ENCODE peak calls at places on chromosome 6, in five cellular contexts. One of them, this sample, is unnamed.
A peak's percentile ranks its signal among the peaks of the same experiment; 100 is the strongest.

GRCh38 chr6:139271056-139271455 is 20.7 kb downstream of the TXLNB start:
- DNase-seq in endothelial cell of umbilical vein: no peak
- DNase-seq in trophoblast cell: peak; percentile 2
- DNase-seq in fibroblast of lung: peak; percentile 68
- DNase-seq in GM23338: no peak
- DNase-seq in this sample: no peak

GRCh38 chr6:163951990-163952389 is 537.5 kb downstream of the QKI start:
- DNase-seq in trophoblast cell: peak; percentile 76
- DNase-seq in GM23338: no peak
- DNase-seq in endothelial cell of umbilical vein: no peak
- DNase-seq in fibroblast of lung: no peak
- DNase-seq in this sample: no peak

GRCh38 chr6:141878686-141879085 is 254.0 kb upstream of the GJE1 start:
- DNase-seq in endothelial cell of umbilical vein: no peak
- DNase-seq in fibroblast of lung: no peak
- DNase-seq in GM23338: no peak
- DNase-seq in trophoblast cell: no peak
- DNase-seq in this sample: no peak

GRCh38 chr6:125041740-125042459 is 79.7 kb downstream of the RNF217 start:
- DNase-seq in trophoblast cell: no peak
- DNase-seq in GM23338: no peak
- DNase-seq in fibroblast of lung: peak; percentile 31
- DNase-seq in endothelial cell of umbilical vein: peak; percentile 36
- DNase-seq in this sample: peak; percentile 53

GRCh38 chr6:18595774-18596528 is 208.8 kb downstream of the RNF144B start:
- DNase-seq in fibroblast of lung: peak; percentile 76
- DNase-seq in GM23338: peak; percentile 93
- DNase-seq in trophoblast cell: peak; percentile 34
- DNase-seq in endothelial cell of umbilical vein: peak; percentile 69
- DNase-seq in this sample: peak; percentile 11

GRCh38 chr6:158460602-158461092 is 99.2 kb upstream of the TMEM181 start:
- DNase-seq in trophoblast cell: no peak
- DNase-seq in GM23338: no peak
- DNase-seq in endothelial cell of umbilical vein: peak; percentile 91
- DNase-seq in fibroblast of lung: peak; percentile 74
- DNase-seq in this sample: no peak

GRCh38 chr6:16184129-16184528 is 54.3 kb upstream of the GMPR start:
- DNase-seq in endothelial cell of umbilical vein: peak; percentile 47
- DNase-seq in GM23338: peak; percentile 43
- DNase-seq in fibroblast of lung: peak; percentile 9
- DNase-seq in trophoblast cell: peak; percentile 41
- DNase-seq in this sample: no peak

GRCh38 chr6:19731286-19731685 is 105.9 kb upstream of the ID4 start:
- DNase-seq in GM23338: no peak
- DNase-seq in endothelial cell of umbilical vein: no peak
- DNase-seq in trophoblast cell: peak; percentile 88
- DNase-seq in fibroblast of lung: peak; percentile 80
- DNase-seq in this sample: no peak

GRCh38 chr6:154621611-154622010 is 111.1 kb upstream of the CNKSR3 start:
- DNase-seq in trophoblast cell: no peak
- DNase-seq in GM23338: no peak
- DNase-seq in endothelial cell of umbilical vein: no peak
- DNase-seq in fibroblast of lung: no peak
- DNase-seq in this sample: no peak

GRCh38 chr6:119330520-119330919 is 19.0 kb downstream of the MAN1A1 start:
- DNase-seq in fibroblast of lung: no peak
- DNase-seq in trophoblast cell: no peak
- DNase-seq in endothelial cell of umbilical vein: no peak
- DNase-seq in GM23338: no peak
- DNase-seq in this sample: no peak

GRCh38 chr6:37432590-37432915 is 468 bp upstream of the CMTR1 start:
- DNase-seq in fibroblast of lung: no peak
- DNase-seq in GM23338: no peak
- DNase-seq in trophoblast cell: no peak
- DNase-seq in endothelial cell of umbilical vein: no peak
- DNase-seq in this sample: no peak

GRCh38 chr6:17291778-17292177 is 10.6 kb downstream of the RBM24 start:
- DNase-seq in fibroblast of lung: peak; percentile 53
- DNase-seq in trophoblast cell: peak; percentile 94
- DNase-seq in endothelial cell of umbilical vein: no peak
- DNase-seq in GM23338: no peak
- DNase-seq in this sample: no peak

GRCh38 chr6:136784910-136785746 is 7.1 kb downstream of the MAP3K5 start:
- DNase-seq in GM23338: no peak
- DNase-seq in endothelial cell of umbilical vein: peak; percentile 58
- DNase-seq in fibroblast of lung: peak; percentile 31
- DNase-seq in trophoblast cell: no peak
- DNase-seq in this sample: no peak

GRCh38 chr6:136784271-136784664 is 8.0 kb downstream of the MAP3K5 start:
- DNase-seq in trophoblast cell: no peak
- DNase-seq in endothelial cell of umbilical vein: no peak
- DNase-seq in GM23338: no peak
- DNase-seq in fibroblast of lung: no peak
- DNase-seq in this sample: no peak

GRCh38 chr6:136783021-136783420 is 9.3 kb downstream of the MAP3K5 start:
- DNase-seq in GM23338: no peak
- DNase-seq in trophoblast cell: no peak
- DNase-seq in fibroblast of lung: no peak
- DNase-seq in endothelial cell of umbilical vein: no peak
- DNase-seq in this sample: no peak

GRCh38 chr6:136782021-136782770 is 10.1 kb downstream of the MAP3K5 start:
- DNase-seq in trophoblast cell: no peak
- DNase-seq in endothelial cell of umbilical vein: peak; percentile 76
- DNase-seq in fibroblast of lung: peak; percentile 57
- DNase-seq in GM23338: no peak
- DNase-seq in this sample: no peak

GRCh38 chr6:136783495-136784270 is 8.6 kb downstream of the MAP3K5 start:
- DNase-seq in fibroblast of lung: no peak
- DNase-seq in trophoblast cell: no peak
- DNase-seq in endothelial cell of umbilical vein: no peak
- DNase-seq in GM23338: no peak
- DNase-seq in this sample: no peak
- H3K79me2 ChIP-seq in fibroblast of lung: peaks cover 66% of the 10 kb centered on the region
- H3K79me2 ChIP-seq in trophoblast cell: no peaks in the 10 kb centered on the region
- H3K79me2 ChIP-seq in endothelial cell of umbilical vein: peaks cover 27% of the 10 kb centered on the region
- H3K79me2 ChIP-seq in GM23338: no peaks in the 10 kb centered on the region
- H3K79me2 ChIP-seq in this sample: peaks cover 20% of the 10 kb centered on the region

GRCh38 chr6:42969431-42969830 is 8.9 kb downstream of the GNMT start:
- DNase-seq in fibroblast of lung: no peak
- DNase-seq in trophoblast cell: no peak
- DNase-seq in endothelial cell of umbilical vein: no peak
- DNase-seq in GM23338: no peak
- DNase-seq in this sample: no peak
- H2AFZ ChIP-seq in fibroblast of lung: no peak overlapping the region
- H2AFZ ChIP-seq in trophoblast cell: no peak overlapping the region
- H2AFZ ChIP-seq in endothelial cell of umbilical vein: no peak overlapping the region
- H2AFZ ChIP-seq in GM23338: no peak overlapping the region
- H2AFZ ChIP-seq in this sample: no peak overlapping the region

DNA sequence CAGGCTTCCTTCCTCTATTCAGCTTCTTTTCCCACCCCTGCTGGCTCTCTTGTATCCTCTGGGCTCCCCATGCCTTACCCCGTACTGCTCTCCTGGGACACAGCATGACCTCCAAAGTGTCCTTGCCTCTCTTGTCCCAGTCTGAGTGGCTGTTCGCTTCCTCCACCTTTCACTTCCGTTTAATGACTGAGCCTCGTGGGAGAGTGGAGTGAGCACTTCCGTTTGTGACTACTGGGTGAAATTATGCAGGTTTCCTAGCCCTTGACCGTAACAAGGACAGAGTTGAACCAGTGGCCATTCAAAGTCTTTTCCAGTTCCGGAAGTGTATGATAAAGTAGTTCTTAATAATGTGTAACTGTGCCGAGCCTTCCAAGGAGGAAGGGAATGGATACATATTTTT is 109.2 kb downstream of the ARID1B start:
- DNase-seq in trophoblast cell: no peak
- DNase-seq in endothelial cell of umbilical vein: peak; percentile 45
- DNase-seq in fibroblast of lung: no peak
- DNase-seq in GM23338: no peak
- DNase-seq in this sample: no peak
- H3K27ac ChIP-seq in trophoblast cell: no peak overlapping the region
- H3K27ac ChIP-seq in endothelial cell of umbilical vein: peak overlapping the region; percentile 7
- H3K27ac ChIP-seq in fibroblast of lung: no peak overlapping the region
- H3K27ac ChIP-seq in GM23338: no peak overlapping the region
- H3K27ac ChIP-seq in this sample: no peak overlapping the region

DNA sequence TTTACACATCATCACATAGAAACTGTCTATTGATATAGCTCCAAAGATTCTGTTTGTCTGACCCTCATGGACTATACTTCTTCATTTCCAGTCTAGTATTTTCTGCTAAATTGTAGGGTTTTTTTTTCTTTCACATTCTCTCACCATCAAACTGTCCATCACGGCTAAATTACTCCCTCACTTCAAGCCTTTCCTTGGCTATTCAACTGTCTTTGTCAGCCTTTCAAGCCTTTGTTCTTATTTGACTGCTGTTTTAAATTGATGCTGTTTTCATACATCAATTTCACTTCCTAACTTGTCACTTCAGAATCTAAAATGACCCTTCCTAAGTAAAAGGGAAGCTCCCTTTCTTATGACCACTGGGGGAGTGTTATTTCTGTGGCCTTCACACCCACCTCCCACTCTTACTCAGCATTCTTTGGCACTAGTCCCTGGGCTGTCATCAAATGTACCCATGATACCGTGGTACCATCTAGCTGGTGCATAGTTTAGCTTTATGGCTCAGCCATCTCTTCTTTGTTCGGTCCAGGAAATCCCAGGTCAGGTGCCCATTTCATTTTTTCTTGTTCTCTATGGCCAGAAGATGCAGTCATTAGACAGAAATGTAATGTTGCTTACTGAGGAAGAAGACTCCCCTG is 8.6 kb downstream of the GJA1 start:
- DNase-seq in endothelial cell of umbilical vein: peak; percentile 70
- DNase-seq in fibroblast of lung: no peak
- DNase-seq in trophoblast cell: no peak
- DNase-seq in GM23338: no peak
- DNase-seq in this sample: no peak
- H3K79me2 ChIP-seq in endothelial cell of umbilical vein: peaks cover 99% of the 10 kb centered on the region
- H3K79me2 ChIP-seq in fibroblast of lung: peaks cover 58% of the 10 kb centered on the region
- H3K79me2 ChIP-seq in trophoblast cell: peaks cover 6% of the 10 kb centered on the region
- H3K79me2 ChIP-seq in GM23338: peaks cover 100% of the 10 kb centered on the region
- H3K79me2 ChIP-seq in this sample: peaks cover 75% of the 10 kb centered on the region

GRCh38 chr6:148343028-148343374 is 363 bp downstream of the SASH1 start:
- DNase-seq in endothelial cell of umbilical vein: no peak
- DNase-seq in fibroblast of lung: no peak
- DNase-seq in GM23338: peak; percentile 57
- DNase-seq in trophoblast cell: no peak
- DNase-seq in this sample: no peak
- H2AFZ ChIP-seq in endothelial cell of umbilical vein: no peak overlapping the region
- H2AFZ ChIP-seq in fibroblast of lung: peak overlapping the region; percentile 46
- H2AFZ ChIP-seq in GM23338: no peak overlapping the region
- H2AFZ ChIP-seq in trophoblast cell: peak overlapping the region; percentile 79
- H2AFZ ChIP-seq in this sample: peak overlapping the region; percentile 74

DNA sequence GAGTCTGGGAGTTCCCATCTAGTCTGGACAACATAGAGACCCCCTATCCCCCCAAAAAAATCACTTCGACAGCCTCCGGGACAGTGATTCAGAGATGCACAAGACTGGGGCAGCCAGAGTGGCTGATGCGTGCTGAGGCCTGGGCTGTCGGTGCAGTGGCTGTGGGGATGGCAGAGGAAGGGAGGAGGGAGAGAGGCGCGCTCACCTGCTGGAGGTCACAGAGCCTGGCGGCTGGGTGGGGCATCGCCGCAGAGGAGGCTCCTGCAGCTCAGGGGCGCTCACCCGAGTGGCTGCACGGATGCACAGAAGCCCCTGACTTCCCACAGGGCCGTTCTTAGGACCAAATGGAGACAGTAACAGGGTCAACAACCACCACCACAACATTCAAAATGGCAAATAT is 182.8 kb downstream of the SMOC2 start:
- DNase-seq in fibroblast of lung: no peak
- DNase-seq in trophoblast cell: no peak
- DNase-seq in GM23338: no peak
- DNase-seq in endothelial cell of umbilical vein: no peak
- DNase-seq in this sample: no peak
- H3K27ac ChIP-seq in fibroblast of lung: no peak overlapping the region
- H3K27ac ChIP-seq in trophoblast cell: no peak overlapping the region
- H3K27ac ChIP-seq in GM23338: no peak overlapping the region
- H3K27ac ChIP-seq in endothelial cell of umbilical vein: no peak overlapping the region
- H3K27ac ChIP-seq in this sample: no peak overlapping the region

GRCh38 chr6:106530026-106530425 is 99.3 kb downstream of the RTN4IP1 start:
- DNase-seq in GM23338: no peak
- DNase-seq in fibroblast of lung: no peak
- DNase-seq in endothelial cell of umbilical vein: no peak
- DNase-seq in trophoblast cell: no peak
- DNase-seq in this sample: no peak
- H3K79me2 ChIP-seq in GM23338: no peaks in the 10 kb centered on the region
- H3K79me2 ChIP-seq in fibroblast of lung: no peaks in the 10 kb centered on the region
- H3K79me2 ChIP-seq in endothelial cell of umbilical vein: no peaks in the 10 kb centered on the region
- H3K79me2 ChIP-seq in trophoblast cell: no peaks in the 10 kb centered on the region
- H3K79me2 ChIP-seq in this sample: peaks cover 36% of the 10 kb centered on the region